ENCODE peak calls at places on chromosomes 5 and 9, in ten cellular contexts. R is GM23338, V is psoas muscle, F is HFF-Myc, G is NB4, J is fibroblast of pulmonary artery, P is OCI-LY7, D is bronchial epithelial cell, X is PC-3, K is spleen. H is an unnamed sample.

GRCh38 chr5:67094476-67095300 is 101.9 kb downstream of the CD180 start:
- DNase-seq in V (no peak), K (no peak), X (no peak), P (no peak), D (peak; percentile 86), F (peak; percentile 27), J (peak; percentile 71), R (peak; percentile 37), G (no peak), H (peak; percentile 45)

GRCh38 chr5:71830626-71831539 is 111.8 kb downstream of the CARTPT start:
- DNase-seq in R (peak; percentile 32), V (peak; percentile 83), P (no peak), G (peak; percentile 9), K (no peak), J (peak; percentile 89), D (peak; percentile 64), X (peak; percentile 72), F (peak; percentile 42), H (no peak)

GRCh38 chr9:129451089-129451656 is 169.7 kb downstream of the C9orf50 start:
- DNase-seq in R (no peak), V (no peak), F (no peak), J (peak; percentile 36), D (no peak), P (no peak), K (no peak), G (no peak), X (no peak), H (no peak)

GRCh38 chr5:81425569-81425968 is 31.6 kb upstream of the ACOT12 start:
- DNase-seq in P (peak; percentile 75), X (peak; percentile 52), G (peak; percentile 49), D (peak; percentile 46), R (peak; percentile 79), J (peak; percentile 66), K (no peak), V (no peak), F (no peak), H (no peak)

GRCh38 chr9:69603656-69604055 is 68.5 kb downstream of the APBA1 start:
- DNase-seq in X (no peak), G (no peak), R (no peak), J (no peak), D (no peak), P (no peak), V (no peak), K (no peak), F (no peak), H (no peak)

GRCh38 chr9:32672478-32672877 is 37.0 kb upstream of the TAF1L start:
- DNase-seq in X (peak; percentile 90), J (peak; percentile 66), F (no peak), K (no peak), V (no peak), G (no peak), D (peak; percentile 94), R (no peak), P (no peak), H (no peak)

GRCh38 chr9:128716581-128717254 is 7.2 kb downstream of the ZDHHC12 start:
- DNase-seq in K (peak; percentile 73), F (no peak), P (no peak), J (no peak), X (no peak), G (no peak), R (no peak), V (peak; percentile 38), D (no peak), H (no peak)

GRCh38 chr5:140273401-140273877 is 29.5 kb downstream of the PFDN1 start:
- DNase-seq in G (peak; percentile 95), P (no peak), F (no peak), J (peak; percentile 73), K (no peak), D (no peak), X (no peak), R (no peak), V (no peak), H (no peak)

GRCh38 chr5:95035891-95036675 is 248.8 kb downstream of the MCTP1 start:
- DNase-seq in D (no peak), X (no peak), R (no peak), P (no peak), K (no peak), J (no peak), F (no peak), G (no peak), V (no peak), H (no peak)

GRCh38 chr5:9188131-9188530 is 357.7 kb downstream of the SEMA5A start:
- DNase-seq in K (no peak), P (no peak), R (no peak), D (peak; percentile 63), F (peak; percentile 85), X (peak; percentile 61), J (peak; percentile 82), V (no peak), G (peak; percentile 69), H (no peak)

DNA sequence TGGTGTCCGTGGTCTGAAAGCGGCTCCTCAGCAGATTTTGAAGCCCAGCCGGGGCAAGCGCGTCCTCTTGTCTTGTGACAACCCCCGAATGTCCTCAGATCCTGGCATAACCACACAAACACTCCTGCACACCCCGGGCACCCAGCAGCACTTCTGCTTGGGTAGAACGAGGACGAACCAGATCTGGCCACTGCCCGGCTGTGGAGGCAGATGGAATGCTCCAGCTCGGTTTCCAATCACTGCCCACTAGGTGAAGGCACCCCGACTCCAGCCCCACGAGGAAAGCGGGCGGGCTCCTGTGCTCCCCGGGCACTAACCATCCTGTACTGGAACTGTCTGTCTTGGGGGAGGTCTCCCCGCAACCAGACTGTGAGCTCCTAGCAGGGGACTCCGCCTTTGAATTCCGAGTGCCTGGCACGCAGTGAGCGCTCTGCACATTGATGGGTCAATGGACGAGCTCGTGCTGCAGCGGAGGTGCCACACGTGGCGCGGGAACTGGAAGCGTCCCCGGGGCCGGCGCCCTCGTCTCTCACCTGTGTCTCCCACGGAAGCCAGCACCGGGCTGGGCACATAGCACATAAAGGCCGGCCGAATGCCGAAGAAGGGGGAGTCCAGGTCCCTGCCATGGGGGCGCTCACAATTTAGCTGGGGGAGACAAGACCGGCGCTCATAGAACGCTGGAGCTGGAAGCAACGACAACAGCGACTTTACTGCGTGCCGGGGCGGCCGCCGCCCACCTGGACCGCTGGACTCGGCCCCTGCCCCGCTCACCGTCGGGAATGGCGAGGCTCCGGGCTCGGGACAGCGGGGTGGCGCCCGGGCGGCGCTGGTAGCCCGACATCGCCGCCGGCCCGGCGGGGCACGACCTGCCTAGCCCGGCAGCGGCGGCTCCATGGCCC is 608 bp downstream of the ENTR1 start:
- DNase-seq in D (peak; percentile 7), K (peak; percentile 87), J (peak; percentile 33), G (peak; percentile 57), V (no peak), R (peak; percentile 48), F (no peak), X (peak; percentile 38), P (peak; percentile 61), H (no peak)
- H3K4me3 ChIP-seq in D (peak overlapping the region; percentile 96), K (peak overlapping the region; percentile 96), J (peak overlapping the region; percentile 93), G (peak overlapping the region; percentile 80), V (peak overlapping the region; percentile 99), R (peak overlapping the region; percentile 96), F (peak overlapping the region; percentile 93), X (peak overlapping the region; percentile 81), P (peak overlapping the region; percentile 92), H (peak overlapping the region; percentile 84)

GRCh38 chr5:68749076-68749475 is 344.7 kb upstream of the SLC30A5 start:
- DNase-seq in R (no peak), P (no peak), F (no peak), K (no peak), D (no peak), J (no peak), V (no peak), G (no peak), X (no peak), H (no peak)

GRCh38 chr5:68747077-68747420 is 346.8 kb upstream of the SLC30A5 start:
- DNase-seq in R (no peak), G (no peak), V (no peak), K (no peak), F (no peak), X (no peak), J (no peak), D (no peak), P (no peak), H (no peak)

GRCh38 chr5:68746220-68747076 is 347.4 kb upstream of the SLC30A5 start:
- DNase-seq in V (no peak), P (no peak), G (no peak), F (no peak), D (no peak), K (no peak), J (no peak), X (no peak), R (no peak), H (peak; percentile 91)

GRCh38 chr5:68744196-68744595 is 349.6 kb upstream of the SLC30A5 start:
- DNase-seq in V (no peak), J (no peak), F (no peak), P (no peak), K (no peak), R (no peak), D (no peak), X (no peak), G (no peak), H (no peak)

DNA sequence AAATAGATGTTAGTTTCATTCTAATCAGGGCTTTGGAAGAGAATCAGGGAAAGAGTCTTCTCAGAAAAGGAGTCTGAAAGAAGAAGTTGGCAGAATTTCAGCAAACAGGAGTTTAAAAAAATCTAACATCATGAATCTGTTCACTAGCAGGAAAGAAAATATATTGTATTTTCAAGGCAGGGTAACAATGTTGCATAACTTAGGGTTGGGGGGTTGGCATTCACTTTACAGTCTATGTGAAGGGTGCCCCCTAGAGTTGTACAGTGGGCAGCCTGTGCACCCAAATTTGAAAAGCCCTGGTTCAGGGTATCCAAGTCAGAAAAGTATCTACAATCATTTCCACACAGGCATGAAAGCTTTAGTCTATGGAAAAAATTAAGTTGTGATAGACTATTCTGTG is 348.4 kb upstream of the SLC30A5 start:
- DNase-seq in G (peak; percentile 25), F (no peak), X (no peak), J (peak; percentile 44), V (no peak), D (no peak), K (no peak), R (peak; percentile 14), P (no peak), H (no peak)
- TF ChIP-seq CTCF in G (peak; percentile 34), F (peak; percentile 48), X (no peak), J (peak; percentile 32), V (no peak), D (no peak), K (no peak), R (peak; percentile 52), P (peak; percentile 47), H (peak; percentile 74)

DNA sequence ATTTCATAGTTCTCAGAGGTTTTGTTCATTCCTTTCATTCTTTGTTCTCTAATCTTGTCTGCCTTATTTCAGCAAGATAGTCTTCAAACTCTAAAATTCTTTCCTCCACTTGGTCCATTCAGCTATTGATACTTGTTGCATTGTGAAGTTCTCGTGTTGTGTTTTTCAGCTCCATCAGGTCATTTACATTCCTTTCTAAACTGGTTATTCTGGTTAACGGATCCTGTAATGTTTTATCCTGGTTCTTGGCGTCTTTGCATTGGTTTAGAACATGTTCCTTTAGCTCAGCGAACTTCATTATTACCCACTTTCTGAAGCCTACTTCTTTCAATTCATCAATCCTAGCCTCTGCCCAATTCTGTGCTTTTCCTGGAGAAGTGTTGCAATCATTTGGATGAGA is 45.1 kb upstream of the TXNDC8 start:
- DNase-seq in K (no peak), V (no peak), R (no peak), D (no peak), G (no peak), F (no peak), P (no peak), X (no peak), J (no peak), H (no peak)
- H3K4me3 ChIP-seq in K (no peak overlapping the region), V (no peak overlapping the region), R (no peak overlapping the region), D (no peak overlapping the region), G (no peak overlapping the region), F (no peak overlapping the region), P (no peak overlapping the region), X (no peak overlapping the region), J (no peak overlapping the region), H (no peak overlapping the region)

GRCh38 chr5:116734717-116735072 is 160.1 kb upstream of the SEMA6A start:
- DNase-seq in D (no peak), F (no peak), P (no peak), R (no peak), V (no peak), G (no peak), J (no peak), K (no peak), X (no peak), H (no peak)
- TF ChIP-seq CTCF in D (no peak), F (no peak), P (no peak), R (no peak), V (no peak), G (no peak), J (no peak), K (no peak), X (no peak), H (no peak)